ENCODE peak calls at places on chromosome 14, in ten cellular contexts. One of them, this sample, is unnamed. For H3K36me3, the result is how much of the 10 kb centered on the place peaks cover.

GRCh38 chr14:96252323-96253052 is 3.5 kb upstream of the BDKRB1 start:
- DNase-seq in breast epithelium: no peak
- DNase-seq in suprapubic skin: no peak
- DNase-seq in transverse colon: no peak
- DNase-seq in SK-N-SH: no peak
- DNase-seq in endothelial cell of umbilical vein: no peak
- DNase-seq in stomach: no peak
- DNase-seq in prostate gland: no peak
- DNase-seq in K562: peak
- DNase-seq in HepG2: no peak
- DNase-seq in this sample: no peak

GRCh38 chr14:75443203-75443969 is 15.6 kb downstream of the JDP2 start:
- DNase-seq in SK-N-SH: no peak
- DNase-seq in HepG2: no peak
- DNase-seq in prostate gland: no peak
- DNase-seq in breast epithelium: no peak
- DNase-seq in stomach: no peak
- DNase-seq in K562: no peak
- DNase-seq in endothelial cell of umbilical vein: no peak
- DNase-seq in suprapubic skin: peak
- DNase-seq in transverse colon: no peak
- DNase-seq in this sample: no peak

GRCh38 chr14:87883750-87884149 is 109.2 kb downstream of the GALC start:
- DNase-seq in transverse colon: no peak
- DNase-seq in SK-N-SH: no peak
- DNase-seq in K562: no peak
- DNase-seq in HepG2: no peak
- DNase-seq in suprapubic skin: no peak
- DNase-seq in breast epithelium: no peak
- DNase-seq in endothelial cell of umbilical vein: no peak
- DNase-seq in stomach: no peak
- DNase-seq in prostate gland: no peak
- DNase-seq in this sample: no peak

GRCh38 chr14:69432364-69432763 is 33.9 kb downstream of the SLC39A9 start:
- DNase-seq in prostate gland: no peak
- DNase-seq in K562: no peak
- DNase-seq in suprapubic skin: no peak
- DNase-seq in SK-N-SH: no peak
- DNase-seq in breast epithelium: no peak
- DNase-seq in transverse colon: no peak
- DNase-seq in HepG2: no peak
- DNase-seq in stomach: no peak
- DNase-seq in endothelial cell of umbilical vein: no peak
- DNase-seq in this sample: no peak

GRCh38 chr14:98906123-98906995 is 365.6 kb downstream of the BCL11B start:
- DNase-seq in prostate gland: peak
- DNase-seq in HepG2: peak
- DNase-seq in suprapubic skin: peak
- DNase-seq in breast epithelium: peak
- DNase-seq in transverse colon: peak
- DNase-seq in endothelial cell of umbilical vein: no peak
- DNase-seq in K562: no peak
- DNase-seq in stomach: no peak
- DNase-seq in SK-N-SH: no peak
- DNase-seq in this sample: no peak

GRCh38 chr14:31505411-31505810 is 17.6 kb upstream of the GPR33 start:
- DNase-seq in HepG2: no peak
- DNase-seq in transverse colon: no peak
- DNase-seq in stomach: no peak
- DNase-seq in suprapubic skin: no peak
- DNase-seq in breast epithelium: no peak
- DNase-seq in K562: no peak
- DNase-seq in SK-N-SH: no peak
- DNase-seq in endothelial cell of umbilical vein: peak
- DNase-seq in prostate gland: no peak
- DNase-seq in this sample: no peak

GRCh38 chr14:75542585-75543091 is 20.4 kb downstream of the BATF start:
- DNase-seq in K562: peak
- DNase-seq in stomach: peak
- DNase-seq in SK-N-SH: no peak
- DNase-seq in prostate gland: peak
- DNase-seq in breast epithelium: peak
- DNase-seq in HepG2: no peak
- DNase-seq in transverse colon: peak
- DNase-seq in endothelial cell of umbilical vein: no peak
- DNase-seq in suprapubic skin: peak
- DNase-seq in this sample: peak

GRCh38 chr14:61562321-61563161 is 132.8 kb upstream of the HIF1A start:
- DNase-seq in HepG2: peak
- DNase-seq in breast epithelium: no peak
- DNase-seq in prostate gland: no peak
- DNase-seq in endothelial cell of umbilical vein: peak
- DNase-seq in SK-N-SH: no peak
- DNase-seq in stomach: no peak
- DNase-seq in K562: peak
- DNase-seq in transverse colon: no peak
- DNase-seq in suprapubic skin: no peak
- DNase-seq in this sample: no peak

GRCh38 chr14:73500360-73500759 is 9.6 kb downstream of the RIOX1 start:
- DNase-seq in suprapubic skin: no peak
- DNase-seq in transverse colon: no peak
- DNase-seq in SK-N-SH: no peak
- DNase-seq in endothelial cell of umbilical vein: no peak
- DNase-seq in stomach: no peak
- DNase-seq in K562: no peak
- DNase-seq in breast epithelium: no peak
- DNase-seq in prostate gland: no peak
- DNase-seq in HepG2: no peak
- DNase-seq in this sample: no peak

GRCh38 chr14:59360923-59361794 is 104.0 kb downstream of the GPR135 start:
- DNase-seq in HepG2: peak
- DNase-seq in prostate gland: peak
- DNase-seq in transverse colon: peak
- DNase-seq in endothelial cell of umbilical vein: peak
- DNase-seq in stomach: peak
- DNase-seq in breast epithelium: peak
- DNase-seq in suprapubic skin: peak
- DNase-seq in K562: peak
- DNase-seq in SK-N-SH: peak
- DNase-seq in this sample: no peak

GRCh38 chr14:96363751-96364336 is 518 bp downstream of the GSKIP start:
- DNase-seq in breast epithelium: peak
- DNase-seq in transverse colon: peak
- DNase-seq in stomach: peak
- DNase-seq in endothelial cell of umbilical vein: peak
- DNase-seq in HepG2: peak
- DNase-seq in SK-N-SH: peak
- DNase-seq in suprapubic skin: peak
- DNase-seq in prostate gland: peak
- DNase-seq in K562: peak
- DNase-seq in this sample: peak

GRCh38 chr14:103816991-103817390 is 30.4 kb downstream of the PPP1R13B start:
- DNase-seq in K562: no peak
- DNase-seq in SK-N-SH: peak
- DNase-seq in breast epithelium: no peak
- DNase-seq in prostate gland: no peak
- DNase-seq in HepG2: no peak
- DNase-seq in endothelial cell of umbilical vein: no peak
- DNase-seq in stomach: no peak
- DNase-seq in transverse colon: no peak
- DNase-seq in suprapubic skin: no peak
- DNase-seq in this sample: no peak

GRCh38 chr14:100298551-100299237 is 7.5 kb downstream of the SLC25A29 start:
- DNase-seq in suprapubic skin: peak
- DNase-seq in HepG2: no peak
- DNase-seq in SK-N-SH: no peak
- DNase-seq in stomach: no peak
- DNase-seq in prostate gland: no peak
- DNase-seq in endothelial cell of umbilical vein: no peak
- DNase-seq in transverse colon: no peak
- DNase-seq in breast epithelium: no peak
- DNase-seq in K562: no peak
- DNase-seq in this sample: no peak

GRCh38 chr14:88599321-88599720 is 36.5 kb downstream of the ZC3H14 start:
- DNase-seq in stomach: no peak
- DNase-seq in transverse colon: no peak
- DNase-seq in endothelial cell of umbilical vein: no peak
- DNase-seq in K562: no peak
- DNase-seq in HepG2: no peak
- DNase-seq in SK-N-SH: no peak
- DNase-seq in breast epithelium: no peak
- DNase-seq in suprapubic skin: no peak
- DNase-seq in prostate gland: no peak
- DNase-seq in this sample: no peak

GRCh38 chr14:103293465-103293864 is 40.6 kb upstream of the EIF5 start:
- DNase-seq in transverse colon: no peak
- DNase-seq in breast epithelium: no peak
- DNase-seq in endothelial cell of umbilical vein: no peak
- DNase-seq in SK-N-SH: peak
- DNase-seq in prostate gland: no peak
- DNase-seq in stomach: no peak
- DNase-seq in suprapubic skin: peak
- DNase-seq in K562: no peak
- DNase-seq in HepG2: no peak
- DNase-seq in this sample: no peak

GRCh38 chr14:101980700-101981099 is 16.3 kb downstream of the DYNC1H1 start:
- DNase-seq in SK-N-SH: no peak
- DNase-seq in breast epithelium: peak
- DNase-seq in endothelial cell of umbilical vein: peak
- DNase-seq in stomach: peak
- DNase-seq in HepG2: peak
- DNase-seq in suprapubic skin: no peak
- DNase-seq in transverse colon: peak
- DNase-seq in prostate gland: peak
- DNase-seq in K562: no peak
- DNase-seq in this sample: no peak

GRCh38 chr14:93959239-93960107 is 16.9 kb downstream of the ASB2 start:
- DNase-seq in transverse colon: peak
- DNase-seq in suprapubic skin: no peak
- DNase-seq in K562: peak
- DNase-seq in endothelial cell of umbilical vein: peak
- DNase-seq in SK-N-SH: no peak
- DNase-seq in HepG2: peak
- DNase-seq in prostate gland: no peak
- DNase-seq in breast epithelium: peak
- DNase-seq in stomach: peak
- DNase-seq in this sample: peak
- TF ChIP-seq POLR2AphosphoS5 in transverse colon: peak
- TF ChIP-seq POLR2AphosphoS5 in suprapubic skin: no peak
- TF ChIP-seq POLR2AphosphoS5 in K562: no peak
- TF ChIP-seq POLR2AphosphoS5 in endothelial cell of umbilical vein: peak
- TF ChIP-seq POLR2AphosphoS5 in SK-N-SH: peak
- TF ChIP-seq POLR2AphosphoS5 in HepG2: no peak
- TF ChIP-seq POLR2AphosphoS5 in prostate gland: no peak
- TF ChIP-seq POLR2AphosphoS5 in breast epithelium: no peak
- TF ChIP-seq POLR2AphosphoS5 in stomach: no peak
- TF ChIP-seq POLR2AphosphoS5 in this sample: no peak

GRCh38 chr14:105383083-105383730 is 15.1 kb upstream of the TEX22 start:
- DNase-seq in K562: no peak
- DNase-seq in prostate gland: no peak
- DNase-seq in suprapubic skin: no peak
- DNase-seq in HepG2: no peak
- DNase-seq in transverse colon: no peak
- DNase-seq in stomach: no peak
- DNase-seq in SK-N-SH: no peak
- DNase-seq in endothelial cell of umbilical vein: no peak
- DNase-seq in breast epithelium: no peak
- DNase-seq in this sample: no peak
- H3K36me3 ChIP-seq in K562: under half
- H3K36me3 ChIP-seq in prostate gland: under half
- H3K36me3 ChIP-seq in suprapubic skin: half or more
- H3K36me3 ChIP-seq in HepG2: under half
- H3K36me3 ChIP-seq in transverse colon: under half
- H3K36me3 ChIP-seq in stomach: half or more
- H3K36me3 ChIP-seq in SK-N-SH: half or more
- H3K36me3 ChIP-seq in endothelial cell of umbilical vein: under half
- H3K36me3 ChIP-seq in breast epithelium: under half
- H3K36me3 ChIP-seq in this sample: under half

DNA sequence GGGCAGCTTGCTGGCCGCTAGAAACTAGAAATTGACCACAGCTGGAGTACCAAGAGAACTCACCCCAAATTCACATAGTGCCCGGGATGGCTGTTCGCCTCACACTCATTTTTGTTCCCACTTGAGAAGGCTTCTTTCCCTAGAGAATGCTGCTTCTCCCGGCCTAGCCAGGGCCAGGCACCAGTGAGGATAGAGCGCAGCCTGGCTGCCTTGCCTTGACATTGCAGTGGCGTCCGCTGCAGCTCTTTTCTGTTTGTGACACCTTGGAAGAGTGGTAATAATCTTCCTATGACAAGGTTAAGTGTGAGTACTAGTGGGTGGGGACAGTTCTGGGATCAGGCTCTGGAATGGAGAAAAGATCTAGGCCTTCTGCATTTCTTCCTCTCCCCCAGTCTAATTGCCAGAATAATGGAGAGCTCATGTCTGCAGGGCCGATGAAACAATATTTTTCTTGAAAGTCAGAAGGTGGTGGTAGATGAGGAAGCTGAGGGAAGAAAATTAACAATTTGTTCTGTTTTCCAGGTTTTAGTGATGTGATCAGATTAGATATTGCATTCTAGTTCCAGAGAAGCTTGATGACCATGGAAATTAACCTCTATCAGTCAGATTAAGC is 3.7 kb downstream of the TMEM253 start:
- DNase-seq in K562: peak
- DNase-seq in HepG2: no peak
- DNase-seq in stomach: peak
- DNase-seq in endothelial cell of umbilical vein: peak
- DNase-seq in transverse colon: peak
- DNase-seq in SK-N-SH: peak
- DNase-seq in suprapubic skin: no peak
- DNase-seq in prostate gland: peak
- DNase-seq in breast epithelium: peak
- DNase-seq in this sample: peak
- TF ChIP-seq POLR2AphosphoS5 in K562: no peak
- TF ChIP-seq POLR2AphosphoS5 in HepG2: no peak
- TF ChIP-seq POLR2AphosphoS5 in stomach: no peak
- TF ChIP-seq POLR2AphosphoS5 in endothelial cell of umbilical vein: no peak
- TF ChIP-seq POLR2AphosphoS5 in transverse colon: no peak
- TF ChIP-seq POLR2AphosphoS5 in SK-N-SH: no peak
- TF ChIP-seq POLR2AphosphoS5 in suprapubic skin: no peak
- TF ChIP-seq POLR2AphosphoS5 in prostate gland: no peak
- TF ChIP-seq POLR2AphosphoS5 in breast epithelium: peak
- TF ChIP-seq POLR2AphosphoS5 in this sample: no peak

DNA sequence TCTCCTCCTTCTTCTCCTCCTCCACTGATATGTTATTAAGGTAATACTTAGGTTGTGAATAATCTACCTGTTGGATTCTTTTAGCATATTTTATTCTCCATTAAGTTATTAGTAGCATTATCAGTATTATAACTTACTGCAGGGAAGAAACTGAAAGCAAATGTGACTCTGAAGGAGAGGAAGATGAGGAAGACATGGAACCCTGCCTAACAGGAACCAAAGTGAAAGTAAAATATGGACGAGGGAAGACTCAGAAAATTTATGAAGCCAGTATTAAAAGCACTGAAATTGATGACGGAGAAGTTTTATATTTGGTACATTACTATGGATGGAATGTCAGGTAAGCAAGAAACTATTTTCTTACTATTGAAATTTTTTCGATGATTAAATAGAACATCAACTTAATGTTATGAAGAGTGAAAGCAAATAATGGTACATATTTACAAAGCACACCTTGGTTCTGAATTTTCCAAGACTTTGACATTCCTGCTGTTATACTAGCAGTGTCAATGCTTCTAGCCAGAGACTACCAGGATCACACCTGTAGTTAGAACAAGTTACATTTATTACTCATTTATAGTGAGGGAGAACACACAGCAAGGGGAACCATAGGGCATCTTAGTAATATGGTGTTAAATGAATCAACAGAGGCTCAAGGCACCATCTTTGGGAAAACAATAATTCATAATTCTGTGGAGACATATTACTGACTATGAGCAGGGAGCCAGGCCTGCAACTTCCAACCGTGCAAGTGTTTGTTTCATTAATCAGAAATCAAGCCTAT is 42.0 kb upstream of the TOMM20L start:
- DNase-seq in transverse colon: no peak
- DNase-seq in HepG2: no peak
- DNase-seq in breast epithelium: no peak
- DNase-seq in suprapubic skin: no peak
- DNase-seq in endothelial cell of umbilical vein: peak
- DNase-seq in prostate gland: no peak
- DNase-seq in SK-N-SH: no peak
- DNase-seq in K562: no peak
- DNase-seq in stomach: no peak
- DNase-seq in this sample: no peak
- H3K36me3 ChIP-seq in transverse colon: under half
- H3K36me3 ChIP-seq in HepG2: under half
- H3K36me3 ChIP-seq in breast epithelium: under half
- H3K36me3 ChIP-seq in suprapubic skin: under half
- H3K36me3 ChIP-seq in endothelial cell of umbilical vein: under half
- H3K36me3 ChIP-seq in prostate gland: under half
- H3K36me3 ChIP-seq in SK-N-SH: half or more
- H3K36me3 ChIP-seq in K562: under half
- H3K36me3 ChIP-seq in stomach: half or more
- H3K36me3 ChIP-seq in this sample: under half

This sample was measured in GM23338.